ENCODE peak calls at places on chromosome 11, in seven cellular contexts. N is WERI-Rb-1; W is uterus; L is epithelial cell of esophagus; H is activated T-helper 1 cell treated with anti-CD3 and anti-CD28 coated beads, Interleukin-12 subunit alpha, Interleukin-12 subunit beta, Interleukin-2, Interleukin-4 antibody, amounts not matched to agents 30 ng/mL and 10 ng/mL and 1 ng/mL, durations not matched to agents 14 hours and 24 hours and 36 hours; T is NCI-H345; K is heart right ventricle. U is an unnamed sample.

GRCh38 chr11:119121811-119122124 is 388 bp downstream of the HINFP start:
- DNase-seq in N (no peak), W (no peak), L (no peak), H (no peak), T (no peak), K (no peak), U (no peak)

GRCh38 chr11:108177570-108177969 is 44.9 kb downstream of the NPAT start:
- DNase-seq in N (no peak), W (no peak), L (no peak), H (no peak), T (no peak), K (no peak), U (no peak)

GRCh38 chr11:47317078-47317828 is 35.2 kb downstream of the MYBPC3 start:
- DNase-seq in N (no peak), W (no peak), L (no peak), H (no peak), T (no peak), K (no peak), U (no peak)

GRCh38 chr11:118171274-118172062 is 5.0 kb downstream of the SCN2B start:
- DNase-seq in N (peak; percentile 79), W (peak; percentile 71), L (peak; percentile 64), H (peak; percentile 63), T (peak; percentile 81), K (peak; percentile 72), U (peak; percentile 36)

GRCh38 chr11:110892741-110893285 is 180.6 kb upstream of the ARHGAP20 start:
- DNase-seq in N (no peak), W (no peak), L (no peak), H (no peak), T (no peak), K (no peak), U (no peak)

GRCh38 chr11:44223261-44223660 is 86.7 kb downstream of the ALX4 start:
- DNase-seq in N (no peak), W (no peak), L (no peak), H (no peak), T (no peak), K (no peak), U (no peak)

GRCh38 chr11:81098471-81098870 is 1635.2 kb downstream of the FAM181B start:
- DNase-seq in N (peak; percentile 73), W (no peak), L (no peak), H (no peak), T (no peak), K (no peak), U (no peak)

GRCh38 chr11:61976813-61977475 is 9.5 kb upstream of the FTH1 start:
- DNase-seq in N (no peak), W (no peak), L (no peak), H (no peak), T (no peak), K (no peak), U (no peak)

GRCh38 chr11:44627911-44628729 is 62.7 kb downstream of the CD82 start:
- DNase-seq in N (peak; percentile 9), W (peak; percentile 77), L (no peak), H (no peak), T (peak; percentile 58), K (peak; percentile 77), U (peak; percentile 30)

GRCh38 chr11:93668171-93668570 is 6.7 kb downstream of the CEP295 start:
- DNase-seq in N (no peak), W (no peak), L (no peak), H (no peak), T (no peak), K (no peak), U (no peak)

GRCh38 chr11:84564180-84564866 is 1062.8 kb downstream of the DLG2 start:
- DNase-seq in N (peak; percentile 41), W (peak; percentile 20), L (peak; percentile 60), H (no peak), T (peak; percentile 32), K (no peak), U (no peak)

GRCh38 chr11:92948116-92948515 is 21.3 kb upstream of the MTNR1B start:
- DNase-seq in N (no peak), W (no peak), L (no peak), H (no peak), T (no peak), K (no peak), U (no peak)

GRCh38 chr11:122523841-122524531 is 131.5 kb upstream of the UBASH3B start:
- DNase-seq in N (no peak), W (no peak), L (peak; percentile 64), H (no peak), T (no peak), K (no peak), U (no peak)

GRCh38 chr11:118635642-118636041 is 28.2 kb downstream of the PHLDB1 start:
- DNase-seq in N (no peak), W (no peak), L (no peak), H (no peak), T (no peak), K (no peak), U (no peak)

GRCh38 chr11:47917643-47918369 is 62.6 kb upstream of the PTPRJ start:
- DNase-seq in N (no peak), W (peak; percentile 77), L (peak; percentile 40), H (no peak), T (peak; percentile 92), K (peak; percentile 65), U (peak; percentile 44)

GRCh38 chr11:76466666-76467065 is 21.8 kb downstream of the EMSY start:
- DNase-seq in N (no peak), W (no peak), L (no peak), H (no peak), T (no peak), K (no peak), U (no peak)

GRCh38 chr11:107931206-107931605 is 3.0 kb downstream of the RAB39A start:
- DNase-seq in N (no peak), W (no peak), L (peak; percentile 15), H (no peak), T (peak; percentile 7), K (no peak), U (no peak)

GRCh38 chr11:35725880-35726279 is 63.3 kb downstream of the TRIM44 start:
- DNase-seq in N (no peak), W (no peak), L (peak; percentile 70), H (no peak), T (no peak), K (no peak), U (no peak)

GRCh38 chr11:71525188-71525937 is 1.7 kb upstream of the KRTAP5-7 start:
- DNase-seq in N (no peak), W (no peak), L (no peak), H (no peak), T (no peak), K (no peak), U (no peak)

GRCh38 chr11:1979607-1980006 is 18.0 kb downstream of the H19 start:
- DNase-seq in N (no peak), W (no peak), L (no peak), H (no peak), T (no peak), K (peak; percentile 5), U (no peak)

GRCh38 chr11:122167100-122167499 is 51.1 kb upstream of the BLID start:
- DNase-seq in N (no peak), W (no peak), L (peak; percentile 92), H (no peak), T (no peak), K (no peak), U (no peak)